ENCODE peak calls at places on chromosomes 13 and 19, in seven cellular contexts. U is HT1080; P is hepatocyte; L is activated naive CD4-positive, alpha-beta T cell; A is upper lobe of right lung; H is SHP77; V is stimulated activated naive CD4-positive, alpha-beta T cell. Z is an unnamed sample.

GRCh38 chr13:29993716-29994488 is 143.5 kb upstream of the UBL3 start:
- DNase-seq in V (no peak), P (no peak), U (peak), L (no peak), H (no peak), A (no peak), Z (no peak)

GRCh38 chr19:678791-679388 is 2.7 kb downstream of the FSTL3 start:
- DNase-seq in L (no peak), H (no peak), P (no peak), U (no peak), A (no peak), V (no peak), Z (no peak)

GRCh38 chr13:21852043-21852442 is 181.2 kb downstream of the FGF9 start:
- DNase-seq in L (no peak), H (no peak), U (no peak), V (no peak), P (no peak), A (no peak), Z (no peak)

GRCh38 chr19:18349524-18350128 is 9.2 kb downstream of the PGPEP1 start:
- DNase-seq in A (peak), L (no peak), P (peak), U (peak), V (no peak), H (no peak), Z (peak)

GRCh38 chr13:76944457-76944856 is 3.9 kb upstream of the ACOD1 start:
- DNase-seq in L (no peak), V (no peak), H (no peak), U (peak), A (no peak), P (no peak), Z (no peak)

GRCh38 chr19:45667620-45668341 is at the start of gene GIPR:
- DNase-seq in A (peak), L (peak), H (peak), P (peak), V (peak), U (peak), Z (peak)

GRCh38 chr19:40576181-40576584 is 490 bp upstream of the SHKBP1 start:
- DNase-seq in A (no peak), L (peak), H (no peak), U (no peak), V (no peak), P (no peak), Z (no peak)

GRCh38 chr13:100363874-100364273 is 224.7 kb downstream of the GGACT start:
- DNase-seq in P (no peak), H (no peak), L (no peak), V (no peak), A (no peak), U (no peak), Z (peak)

GRCh38 chr19:15828121-15828620 is 12.7 kb upstream of the OR10H1 start:
- DNase-seq in U (peak), H (no peak), L (no peak), V (no peak), A (no peak), P (no peak), Z (no peak)

GRCh38 chr19:47608074-47608907 is 643 bp upstream of the BICRA start:
- DNase-seq in P (peak), H (peak), V (peak), L (peak), A (peak), U (peak), Z (peak)

GRCh38 chr13:25738342-25738771 is 313.5 kb downstream of the SHISA2 start:
- DNase-seq in U (peak), L (no peak), P (peak), H (peak), V (peak), A (no peak), Z (no peak)

GRCh38 chr13:75226755-75227435 is 255.1 kb downstream of the TBC1D4 start:
- DNase-seq in A (no peak), P (no peak), V (no peak), U (peak), L (no peak), H (no peak), Z (no peak)

GRCh38 chr19:18745012-18745735 is 45.9 kb downstream of the COMP start:
- DNase-seq in L (no peak), U (no peak), H (no peak), P (no peak), A (no peak), V (no peak), Z (no peak)

GRCh38 chr13:112836940-112837339 is 132.1 kb upstream of the MCF2L start:
- DNase-seq in U (no peak), H (no peak), L (no peak), V (no peak), P (no peak), A (no peak), Z (no peak)

GRCh38 chr13:85741017-85741416 is 58.2 kb downstream of the SLITRK6 start:
- DNase-seq in P (no peak), V (no peak), L (no peak), A (no peak), U (no peak), H (no peak), Z (no peak)